ENCODE peak calls at places on chromosomes 4 and X, in ten cellular contexts. R is lower lobe of right lung, G is ascending aorta, E is choroid plexus epithelial cell, I is body of pancreas, S is suprapubic skin, L is neural progenitor cell, C is AG09309, Z is AG10803, Y is HFFc6. U is an unnamed sample.

GRCh38 chrX:48493890-48494364 is 14.9 kb upstream of the PORCN start:
- DNase-seq in R (no peak), G (no peak), E (peak; percentile 74), I (peak; percentile 52), S (no peak), L (peak; percentile 74), C (no peak), Z (no peak), Y (peak; percentile 35), U (peak; percentile 32)

GRCh38 chr4:43130228-43131021 is 237.9 kb downstream of the GRXCR1 start:
- DNase-seq in R (no peak), G (no peak), E (no peak), I (no peak), S (no peak), L (no peak), C (no peak), Z (no peak), Y (no peak), U (no peak)

GRCh38 chr4:44145868-44146267 is 302.7 kb downstream of the KCTD8 start:
- DNase-seq in R (no peak), G (no peak), E (peak; percentile 8), I (no peak), S (no peak), L (no peak), C (no peak), Z (no peak), Y (no peak), U (no peak)

GRCh38 chr4:101277661-101278060 is 69.7 kb downstream of the PPP3CA start:
- DNase-seq in R (no peak), G (no peak), E (peak; percentile 72), I (no peak), S (no peak), L (no peak), C (peak; percentile 18), Z (peak; percentile 38), Y (peak; percentile 74), U (no peak)

GRCh38 chr4:146382194-146382593 is 139.5 kb downstream of the SLC10A7 start:
- DNase-seq in R (no peak), G (no peak), E (no peak), I (no peak), S (no peak), L (no peak), C (no peak), Z (no peak), Y (no peak), U (no peak)

GRCh38 chr4:14301993-14302392 is 674.5 kb upstream of the BOD1L1 start:
- DNase-seq in R (no peak), G (no peak), E (no peak), I (no peak), S (no peak), L (no peak), C (no peak), Z (no peak), Y (no peak), U (no peak)

GRCh38 chrX:7233632-7234406 is 85.9 kb upstream of the PUDP start:
- DNase-seq in R (no peak), G (no peak), E (peak; percentile 1), I (no peak), S (no peak), L (no peak), C (no peak), Z (peak; percentile 0), Y (peak; percentile 0), U (no peak)

GRCh38 chr4:139924782-139925181 is 229.2 kb downstream of the MAML3 start:
- DNase-seq in R (no peak), G (no peak), E (no peak), I (no peak), S (no peak), L (no peak), C (no peak), Z (no peak), Y (no peak), U (no peak)

GRCh38 chrX:79570524-79571240 is 203.5 kb upstream of the ITM2A start:
- DNase-seq in R (no peak), G (no peak), E (no peak), I (no peak), S (no peak), L (no peak), C (no peak), Z (no peak), Y (no peak), U (no peak)

GRCh38 chr4:26354491-26354890 is 33.7 kb downstream of the RBPJ start:
- DNase-seq in R (no peak), G (no peak), E (no peak), I (no peak), S (no peak), L (no peak), C (no peak), Z (no peak), Y (no peak), U (no peak)

GRCh38 chr4:150573534-150573933 is 8.4 kb upstream of the MAB21L2 start:
- DNase-seq in R (no peak), G (no peak), E (peak; percentile 55), I (no peak), S (no peak), L (no peak), C (peak; percentile 33), Z (peak; percentile 61), Y (no peak), U (no peak)

GRCh38 chr4:122928930-122929329 is 6.5 kb upstream of the NUDT6 start:
- DNase-seq in R (no peak), G (no peak), E (no peak), I (no peak), S (no peak), L (no peak), C (no peak), Z (no peak), Y (no peak), U (no peak)

GRCh38 chr4:40395166-40395900 is 60.2 kb downstream of the CHRNA9 start:
- DNase-seq in R (no peak), G (no peak), E (no peak), I (peak; percentile 32), S (no peak), L (no peak), C (no peak), Z (no peak), Y (no peak), U (no peak)

GRCh38 chrX:131405497-131405896 is 116.4 kb upstream of the IGSF1 start:
- DNase-seq in R (no peak), G (no peak), E (no peak), I (no peak), S (no peak), L (peak; percentile 17), C (no peak), Z (no peak), Y (no peak), U (no peak)

DNA sequence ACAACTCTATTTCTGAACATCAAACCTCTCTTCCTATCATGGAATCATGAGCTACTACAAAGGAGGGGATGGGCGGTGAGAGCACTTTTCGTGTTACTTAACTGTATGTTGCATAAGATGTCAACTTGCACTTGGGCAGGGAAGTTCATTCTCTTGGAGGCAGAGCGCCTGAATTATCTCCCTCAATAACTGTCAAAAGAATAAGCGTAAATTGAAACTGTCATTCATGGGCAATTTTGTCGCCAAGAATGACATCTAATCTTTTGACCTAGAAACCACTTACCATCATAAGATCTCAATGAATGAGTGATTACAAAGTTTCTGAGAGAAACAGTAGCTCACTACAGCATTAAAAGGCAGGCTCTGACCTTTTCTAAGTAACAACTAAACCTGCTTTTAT is 23.5 kb upstream of the USP26 start:
- DNase-seq in R (no peak), G (no peak), E (no peak), I (no peak), S (no peak), L (no peak), C (no peak), Z (no peak), Y (no peak), U (no peak)
- TF ChIP-seq CTCF in R (no peak), G (no peak), E (no peak), I (no peak), S (no peak), L (no peak), C (no peak), Z (no peak), Y (no peak), U (no peak)

GRCh38 chr4:71130827-71131603 is 137.6 kb downstream of the DCK start:
- DNase-seq in R (no peak), G (no peak), E (peak; percentile 40), I (no peak), S (no peak), L (peak; percentile 58), C (peak; percentile 59), Z (peak; percentile 76), Y (peak; percentile 85), U (no peak)
- TF ChIP-seq CTCF in R (no peak), G (no peak), E (peak; percentile 26), I (no peak), S (no peak), L (peak; percentile 28), C (peak; percentile 43), Z (peak; percentile 51), Y (peak; percentile 55), U (peak; percentile 68)

DNA sequence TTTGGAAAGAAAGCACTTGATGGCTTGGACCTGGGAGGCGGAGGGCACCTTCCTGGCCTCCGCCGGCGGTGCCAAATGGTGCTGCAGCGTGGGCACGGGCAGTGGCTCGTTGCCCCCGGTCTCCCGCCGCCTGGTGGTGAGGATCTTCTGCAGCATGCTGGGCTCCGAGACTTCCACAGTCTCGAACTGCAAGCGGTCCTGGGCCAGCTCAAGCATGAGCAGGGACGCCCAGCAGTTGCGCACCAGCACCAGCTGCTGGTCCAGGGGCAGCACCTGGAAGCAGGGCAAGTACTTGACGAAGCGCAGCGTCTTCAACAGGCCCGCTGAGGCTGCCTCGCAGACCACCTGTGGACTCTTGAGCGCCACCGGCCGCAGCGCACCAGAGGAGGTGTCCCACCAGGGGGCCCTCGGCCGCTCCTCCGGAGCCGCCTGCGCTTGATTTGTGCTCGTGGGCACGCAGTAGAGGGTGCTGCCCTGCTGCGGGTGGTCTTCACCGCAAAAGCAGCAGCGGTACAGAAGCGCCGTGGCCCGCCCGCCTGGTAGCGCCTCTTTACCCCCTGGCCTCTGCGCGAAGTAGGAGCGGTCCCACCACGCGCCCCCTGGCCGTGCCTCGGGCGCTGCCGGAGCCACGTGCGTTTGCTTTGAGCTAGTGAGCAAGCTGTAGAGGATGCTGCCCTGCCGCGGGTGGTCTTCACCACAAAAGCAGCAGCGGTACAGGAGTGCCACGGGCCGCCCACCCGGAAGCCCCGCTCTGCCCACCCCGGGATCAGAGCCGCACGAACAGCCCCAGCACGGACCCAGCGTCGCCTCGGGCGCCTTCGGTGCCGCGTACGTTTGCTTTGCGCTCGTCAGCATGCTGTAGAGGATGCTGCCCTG is 689 bp downstream of the NR0B1 start:
- DNase-seq in R (peak; percentile 24), G (no peak), E (peak; percentile 18), I (no peak), S (no peak), L (peak; percentile 44), C (no peak), Z (peak; percentile 2), Y (no peak), U (no peak)
- TF ChIP-seq CTCF in R (no peak), G (no peak), E (peak; percentile 33), I (no peak), S (no peak), L (peak; percentile 48), C (no peak), Z (peak; percentile 17), Y (peak; percentile 33), U (peak; percentile 62)

DNA sequence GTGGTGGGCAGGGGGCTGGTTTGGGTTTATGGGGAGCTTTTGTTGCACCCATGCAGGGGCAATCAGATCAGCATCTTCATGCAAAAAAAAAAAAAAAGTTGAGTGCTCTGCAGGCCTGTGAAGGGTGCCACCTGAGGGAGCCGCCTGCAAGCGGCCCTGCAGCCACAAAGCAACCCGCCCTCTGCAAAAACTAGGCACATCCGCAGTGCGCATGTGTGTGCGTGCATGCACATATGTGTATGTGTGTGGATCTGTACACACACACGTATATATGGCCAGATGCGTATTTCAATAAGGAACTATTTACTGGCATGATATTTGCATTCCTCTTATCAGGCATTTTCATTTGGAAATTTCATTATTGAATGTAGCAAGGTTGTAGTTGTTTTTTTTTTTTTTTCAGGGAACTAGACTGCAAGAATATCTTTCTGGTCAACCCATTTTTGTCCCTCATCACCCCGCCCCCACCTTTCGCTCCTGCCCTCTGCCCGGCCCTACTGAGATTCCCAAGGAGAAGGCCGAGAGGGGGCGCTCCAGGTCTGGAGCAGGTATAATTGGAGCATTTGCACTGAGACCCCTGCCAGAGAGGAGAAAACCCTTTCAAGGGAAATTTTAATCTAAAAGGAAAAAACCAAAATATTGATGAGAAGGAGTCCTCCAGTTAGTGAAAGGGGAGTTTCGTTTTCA is 18.1 kb downstream of the CCNQ start:
- DNase-seq in R (no peak), G (no peak), E (no peak), I (no peak), S (no peak), L (peak; percentile 33), C (no peak), Z (no peak), Y (no peak), U (no peak)
- TF ChIP-seq CTCF in R (no peak), G (no peak), E (peak; percentile 31), I (no peak), S (no peak), L (peak; percentile 46), C (peak; percentile 8), Z (no peak), Y (peak; percentile 29), U (peak; percentile 19)

U was measured in chondrocyte.